ENCODE peak calls at places on chromosome 2, in four cellular contexts. N is hepatocyte, G is transverse colon, C is left lung. I is an unnamed sample. For H3K9me3, the result is how much of the 10 kb centered on the place peaks cover.

GRCh38 chr2:161983010-161983651 is 90.9 kb downstream of the DPP4 start:
- DNase-seq in N (no peak), G (no peak), C (no peak), I (no peak)

GRCh38 chr2:138359532-138359931 is 142.0 kb upstream of the SPOPL start:
- DNase-seq in N (no peak), G (no peak), C (no peak), I (no peak)

GRCh38 chr2:102092518-102092917 is 50.0 kb upstream of the IL1R1 start:
- DNase-seq in N (no peak), G (no peak), C (no peak), I (no peak)

GRCh38 chr2:19812166-19812565 is 89.6 kb downstream of the TTC32 start:
- DNase-seq in N (peak), G (no peak), C (no peak), I (no peak)

GRCh38 chr2:14079576-14079975 is 552.9 kb upstream of the LRATD1 start:
- DNase-seq in N (no peak), G (no peak), C (no peak), I (no peak)

GRCh38 chr2:181552808-181553207 is 95.6 kb downstream of the ITGA4 start:
- DNase-seq in N (peak), G (no peak), C (no peak), I (no peak)

GRCh38 chr2:39718483-39718882 is 52.8 kb downstream of the TMEM178A start:
- DNase-seq in N (no peak), G (no peak), C (no peak), I (no peak)

GRCh38 chr2:168182850-168183249 is 64.5 kb downstream of the STK39 start:
- DNase-seq in N (no peak), G (no peak), C (no peak), I (no peak)

GRCh38 chr2:156800065-156800556 is 363.9 kb downstream of the GPD2 start:
- DNase-seq in N (no peak), G (no peak), C (no peak), I (no peak)

GRCh38 chr2:6929196-6929874 is 12.1 kb downstream of the RNF144A start:
- DNase-seq in N (no peak), G (no peak), C (no peak), I (no peak)

GRCh38 chr2:3429068-3429610 is 49.6 kb downstream of the TRAPPC12 start:
- DNase-seq in N (no peak), G (no peak), C (no peak), I (no peak)

GRCh38 chr2:53840580-53840979 is 19.2 kb downstream of the GPR75 start:
- DNase-seq in N (no peak), G (no peak), C (no peak), I (no peak)

GRCh38 chr2:33013684-33014110 is 66.9 kb downstream of the LTBP1 start:
- DNase-seq in N (no peak), G (no peak), C (no peak), I (no peak)

GRCh38 chr2:162011718-162012564 is 62.1 kb downstream of the DPP4 start:
- DNase-seq in N (no peak), G (no peak), C (no peak), I (no peak)

GRCh38 chr2:69017080-69017479 is 4.1 kb downstream of the ANTXR1 start:
- DNase-seq in N (peak), G (no peak), C (no peak), I (no peak)

GRCh38 chr2:20050712-20051517 is 513 bp downstream of the LAPTM4A start:
- DNase-seq in N (peak), G (peak), C (peak), I (no peak)

GRCh38 chr2:23350026-23350791 is 34.8 kb upstream of the KLHL29 start:
- DNase-seq in N (no peak), G (no peak), C (no peak), I (no peak)

GRCh38 chr2:189002079-189002478 is 27.9 kb downstream of the COL3A1 start:
- DNase-seq in N (no peak), G (no peak), C (no peak), I (no peak)

GRCh38 chr2:239724851-239725550 is 300.1 kb downstream of the NDUFA10 start:
- DNase-seq in N (no peak), G (peak), C (peak), I (no peak)

GRCh38 chr2:88885679-88886402 is 194.4 kb downstream of the RPIA start:
- DNase-seq in N (no peak), G (no peak), C (no peak), I (no peak)

GRCh38 chr2:136670-137069 is 90.4 kb upstream of the FAM110C start:
- DNase-seq in N (no peak), G (no peak), C (no peak), I (no peak)

GRCh38 chr2:47598476-47598875 is 184.5 kb upstream of the MSH6 start:
- DNase-seq in N (no peak), G (no peak), C (no peak), I (no peak)

GRCh38 chr2:157182834-157183396 is 74.6 kb upstream of the GALNT5 start:
- DNase-seq in N (no peak), G (no peak), C (no peak), I (no peak)

GRCh38 chr2:31233741-31234689 is at the start of gene EHD3:
- DNase-seq in N (peak), G (peak), C (peak), I (peak)

GRCh38 chr2:177572236-177572671 is 179.7 kb downstream of the AGPS start:
- DNase-seq in N (no peak), G (no peak), C (no peak), I (no peak)

GRCh38 chr2:68487773-68488355 is 20.5 kb downstream of the APLF start:
- DNase-seq in N (peak), G (no peak), C (no peak), I (no peak)

GRCh38 chr2:97919858-97920257 is 75.9 kb downstream of the TMEM131 start:
- DNase-seq in N (no peak), G (no peak), C (no peak), I (no peak)

GRCh38 chr2:66587216-66587615 is 152.3 kb downstream of the MEIS1 start:
- DNase-seq in N (peak), G (no peak), C (no peak), I (no peak)

GRCh38 chr2:44010266-44010665 is 14.5 kb upstream of the LRPPRC start:
- DNase-seq in N (no peak), G (no peak), C (no peak), I (no peak)

GRCh38 chr2:10963155-10963554 is 51.4 kb downstream of the KCNF1 start:
- DNase-seq in N (no peak), G (no peak), C (no peak), I (no peak)

GRCh38 chr2:205808493-205809121 is 126.3 kb downstream of the NRP2 start:
- DNase-seq in N (no peak), G (no peak), C (no peak), I (no peak)

GRCh38 chr2:127563458-127564428 is 28.3 kb downstream of the MYO7B start:
- DNase-seq in N (no peak), G (no peak), C (no peak), I (no peak)

DNA sequence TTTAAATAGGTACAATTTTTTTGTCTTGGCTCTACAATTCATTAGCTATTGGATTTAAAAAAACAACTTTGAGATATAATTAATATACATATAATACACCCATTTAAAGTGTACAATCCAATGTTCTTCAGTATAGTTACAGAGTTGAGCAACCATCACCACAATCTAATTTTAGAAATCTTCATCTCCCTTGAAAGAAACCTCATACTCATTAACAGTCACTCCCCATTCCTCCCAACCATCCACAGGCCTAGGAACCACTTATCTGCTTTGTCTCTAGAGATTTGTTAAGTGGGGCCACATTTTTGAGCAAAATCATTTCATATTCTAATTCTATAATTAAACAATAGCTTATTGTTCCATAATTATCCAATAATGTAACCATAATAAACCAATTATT is 32.6 kb downstream of the MRPL33 start:
- DNase-seq in N (no peak), G (no peak), C (no peak), I (no peak)
- H3K27ac ChIP-seq in N (no peak), G (no peak), C (peak), I (no peak)

GRCh38 chr2:134258684-134259408 is 5.0 kb downstream of the MGAT5 start:
- DNase-seq in N (no peak), G (peak), C (no peak), I (peak)
- TF ChIP-seq CTCF in N (no peak), G (no peak), C (no peak), I (no peak)

DNA sequence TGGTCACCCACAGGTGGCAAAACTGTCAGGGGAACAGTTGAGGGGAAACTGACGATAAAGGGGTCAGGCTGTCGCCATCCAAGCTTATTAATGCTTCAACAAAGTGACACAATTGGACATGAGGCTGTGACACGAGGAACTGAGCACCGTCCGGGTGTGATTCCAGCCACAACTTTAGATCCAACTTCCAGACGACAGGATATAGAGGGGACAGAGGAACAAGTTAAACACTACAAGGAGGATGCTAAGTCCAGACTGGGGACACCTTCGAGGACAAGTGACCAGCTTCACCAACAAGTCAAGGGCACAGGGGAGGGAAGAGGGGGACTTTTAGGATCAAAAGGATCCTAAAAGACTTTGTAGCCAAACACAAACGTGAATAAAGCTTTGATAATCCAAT is 23.8 kb downstream of the BOK start:
- DNase-seq in N (no peak), G (no peak), C (no peak), I (no peak)
- H3K9me3 ChIP-seq in N (under half), G (under half), C (under half), I (under half)

GRCh38 chr2:216905649-216906048 is 45.8 kb upstream of the TNP1 start:
- DNase-seq in N (no peak), G (no peak), C (no peak), I (no peak)
- H3K27ac ChIP-seq in N (no peak), G (no peak), C (no peak), I (no peak)

GRCh38 chr2:105118960-105119359 is 81.1 kb downstream of the MRPS9 start:
- DNase-seq in N (peak), G (no peak), C (no peak), I (no peak)
- TF ChIP-seq CTCF in N (peak), G (no peak), C (no peak), I (no peak)

GRCh38 chr2:15832849-15833680 is 107.3 kb upstream of the MYCN start:
- DNase-seq in N (no peak), G (no peak), C (no peak), I (no peak)
- H3K9me3 ChIP-seq in N (under half), G (under half), C (under half), I (under half)

GRCh38 chr2:237296756-237297155 is 117.2 kb downstream of the COL6A3 start:
- DNase-seq in N (no peak), G (no peak), C (no peak), I (no peak)
- H3K27ac ChIP-seq in N (peak), G (peak), C (peak), I (no peak)

DNA sequence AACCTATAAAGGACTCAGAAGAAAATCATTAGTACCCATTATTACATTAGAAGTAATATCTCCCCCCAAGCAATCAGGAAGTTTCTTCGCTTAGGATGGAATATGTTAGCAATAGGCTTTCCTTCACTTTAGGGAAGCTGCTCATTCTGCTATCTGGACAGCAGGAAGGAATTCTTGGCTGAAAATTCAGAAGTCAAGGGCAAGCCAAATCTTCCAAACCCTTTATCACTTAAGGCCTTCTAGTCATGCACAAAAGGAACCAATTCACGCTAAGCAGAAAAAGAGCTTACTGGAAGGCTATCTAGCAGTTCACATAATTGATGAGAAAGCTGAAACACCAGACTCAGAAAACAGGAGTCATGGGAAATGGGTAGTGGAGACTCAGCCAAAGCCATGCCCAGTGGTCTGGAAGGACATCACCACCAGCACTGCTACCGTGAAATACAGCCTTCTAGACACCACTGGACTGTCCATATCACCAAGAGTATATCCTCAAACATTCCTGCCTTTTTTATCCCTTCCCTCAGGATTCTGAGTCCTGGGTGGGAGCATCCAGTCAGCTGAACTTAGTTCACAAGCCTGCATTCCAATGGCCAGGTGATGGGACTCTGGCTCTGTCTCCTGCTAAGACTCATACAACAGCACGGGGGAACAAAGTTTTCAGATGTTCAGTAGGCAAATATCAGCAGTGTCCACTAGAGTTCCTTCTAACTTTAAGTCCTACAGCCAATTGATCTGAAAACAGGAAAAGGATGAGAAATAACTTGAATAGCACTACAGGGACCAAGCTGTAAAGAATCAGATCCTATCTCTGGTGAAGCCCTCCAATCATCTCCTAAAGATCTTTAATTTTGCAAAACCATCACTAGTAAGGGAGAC is 14.8 kb upstream of the ADAM17 start:
- DNase-seq in N (no peak), G (no peak), C (no peak), I (no peak)
- TF ChIP-seq CTCF in N (no peak), G (no peak), C (no peak), I (no peak)

GRCh38 chr2:35790292-35790691 is 565.3 kb upstream of the CRIM1 start:
- DNase-seq in N (no peak), G (no peak), C (no peak), I (no peak)

GRCh38 chr2:35787302-35788031 is 568.1 kb upstream of the CRIM1 start:
- DNase-seq in N (no peak), G (no peak), C (no peak), I (no peak)

GRCh38 chr2:35784777-35785176 is 570.8 kb upstream of the CRIM1 start:
- DNase-seq in N (no peak), G (no peak), C (no peak), I (no peak)

GRCh38 chr2:35785564-35785963 is 570.0 kb upstream of the CRIM1 start:
- DNase-seq in N (no peak), G (no peak), C (no peak), I (no peak)

DNA sequence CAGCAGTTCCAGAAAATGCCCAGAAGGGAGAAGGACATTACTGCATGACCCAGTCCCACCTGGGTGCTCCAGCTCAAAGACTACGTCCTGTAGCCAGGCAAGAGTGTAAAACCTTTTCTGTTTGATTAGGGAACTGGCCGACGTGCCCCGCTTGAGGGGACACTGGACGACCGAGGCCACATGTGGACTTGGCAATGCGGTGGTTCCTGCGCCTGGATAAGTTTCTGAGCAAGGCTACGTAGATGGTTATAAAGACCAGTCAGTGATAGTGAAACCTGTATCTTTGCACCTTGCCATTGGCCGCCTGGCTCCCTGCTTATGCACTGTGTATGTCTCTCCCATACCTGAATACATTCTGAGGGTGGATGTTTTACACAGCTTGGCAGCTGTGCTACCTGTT is 567.0 kb upstream of the CRIM1 start:
- DNase-seq in N (no peak), G (no peak), C (no peak), I (no peak)
- H3K9me3 ChIP-seq in N (under half), G (under half), C (under half), I (under half)

GRCh38 chr2:9110893-9111569 is 95.6 kb upstream of the ASAP2 start:
- DNase-seq in N (no peak), G (no peak), C (no peak), I (no peak)
- H3K27ac ChIP-seq in N (no peak), G (no peak), C (no peak), I (no peak)

I was measured in CD4-positive, alpha-beta T cell.